ENCODE peak calls at places on chromosomes 13 and 19, in ten cellular contexts. One of them, this sample, is unnamed.

GRCh38 chr13:51643882-51644281 is 59.6 kb downstream of the WDFY2 start:
- DNase-seq in fibroblast of lung: peak; percentile 90
- DNase-seq in MG63: peak; percentile 37
- DNase-seq in fibroblast of the aortic adventitia: peak; percentile 90
- DNase-seq in small intestine: no peak
- DNase-seq in heart right ventricle: no peak
- DNase-seq in AG04449: peak; percentile 76
- DNase-seq in transverse colon: no peak
- DNase-seq in CD4-positive, alpha-beta memory T cell: no peak
- DNase-seq in PC-3: peak; percentile 83
- DNase-seq in this sample: no peak

GRCh38 chr19:13842294-13843103 is 34.4 kb upstream of the NANOS3 start:
- DNase-seq in fibroblast of lung: peak; percentile 72
- DNase-seq in MG63: peak; percentile 92
- DNase-seq in fibroblast of the aortic adventitia: peak; percentile 67
- DNase-seq in small intestine: peak; percentile 51
- DNase-seq in heart right ventricle: peak; percentile 91
- DNase-seq in AG04449: no peak
- DNase-seq in transverse colon: peak; percentile 88
- DNase-seq in CD4-positive, alpha-beta memory T cell: peak; percentile 71
- DNase-seq in PC-3: peak; percentile 83
- DNase-seq in this sample: peak; percentile 85

GRCh38 chr13:22176968-22177545 is 506.2 kb downstream of the FGF9 start:
- DNase-seq in fibroblast of lung: peak; percentile 7
- DNase-seq in MG63: peak; percentile 15
- DNase-seq in fibroblast of the aortic adventitia: no peak
- DNase-seq in small intestine: no peak
- DNase-seq in heart right ventricle: no peak
- DNase-seq in AG04449: no peak
- DNase-seq in transverse colon: no peak
- DNase-seq in CD4-positive, alpha-beta memory T cell: no peak
- DNase-seq in PC-3: no peak
- DNase-seq in this sample: no peak

GRCh38 chr13:79404985-79405384 is 1.1 kb downstream of the RBM26 start:
- DNase-seq in fibroblast of lung: no peak
- DNase-seq in MG63: no peak
- DNase-seq in fibroblast of the aortic adventitia: no peak
- DNase-seq in small intestine: no peak
- DNase-seq in heart right ventricle: no peak
- DNase-seq in AG04449: no peak
- DNase-seq in transverse colon: no peak
- DNase-seq in CD4-positive, alpha-beta memory T cell: no peak
- DNase-seq in PC-3: no peak
- DNase-seq in this sample: no peak

GRCh38 chr13:47396915-47397314 is 500.1 kb upstream of the HTR2A start:
- DNase-seq in fibroblast of lung: no peak
- DNase-seq in MG63: no peak
- DNase-seq in fibroblast of the aortic adventitia: no peak
- DNase-seq in small intestine: no peak
- DNase-seq in heart right ventricle: no peak
- DNase-seq in AG04449: no peak
- DNase-seq in transverse colon: no peak
- DNase-seq in CD4-positive, alpha-beta memory T cell: no peak
- DNase-seq in PC-3: no peak
- DNase-seq in this sample: no peak

GRCh38 chr13:105341256-105341655 is 1194.2 kb downstream of the EFNB2 start:
- DNase-seq in fibroblast of lung: no peak
- DNase-seq in MG63: no peak
- DNase-seq in fibroblast of the aortic adventitia: no peak
- DNase-seq in small intestine: no peak
- DNase-seq in heart right ventricle: no peak
- DNase-seq in AG04449: no peak
- DNase-seq in transverse colon: no peak
- DNase-seq in CD4-positive, alpha-beta memory T cell: no peak
- DNase-seq in PC-3: no peak
- DNase-seq in this sample: no peak

GRCh38 chr13:41914552-41914951 is 46.4 kb downstream of the VWA8 start:
- DNase-seq in fibroblast of lung: no peak
- DNase-seq in MG63: no peak
- DNase-seq in fibroblast of the aortic adventitia: no peak
- DNase-seq in small intestine: no peak
- DNase-seq in heart right ventricle: no peak
- DNase-seq in AG04449: no peak
- DNase-seq in transverse colon: no peak
- DNase-seq in CD4-positive, alpha-beta memory T cell: no peak
- DNase-seq in PC-3: no peak
- DNase-seq in this sample: no peak

GRCh38 chr19:29329460-29330134 is 116.6 kb upstream of the UQCRFS1 start:
- DNase-seq in fibroblast of lung: no peak
- DNase-seq in MG63: peak; percentile 33
- DNase-seq in fibroblast of the aortic adventitia: no peak
- DNase-seq in small intestine: no peak
- DNase-seq in heart right ventricle: no peak
- DNase-seq in AG04449: no peak
- DNase-seq in transverse colon: no peak
- DNase-seq in CD4-positive, alpha-beta memory T cell: no peak
- DNase-seq in PC-3: peak; percentile 7
- DNase-seq in this sample: no peak

GRCh38 chr13:43785681-43786471 is 896 bp downstream of the ENOX1 start:
- DNase-seq in fibroblast of lung: peak; percentile 77
- DNase-seq in MG63: peak; percentile 82
- DNase-seq in fibroblast of the aortic adventitia: peak; percentile 78
- DNase-seq in small intestine: peak; percentile 21
- DNase-seq in heart right ventricle: peak; percentile 87
- DNase-seq in AG04449: no peak
- DNase-seq in transverse colon: peak; percentile 69
- DNase-seq in CD4-positive, alpha-beta memory T cell: peak; percentile 32
- DNase-seq in PC-3: peak; percentile 48
- DNase-seq in this sample: peak; percentile 71

GRCh38 chr13:110509478-110509926 is 52.0 kb downstream of the RAB20 start:
- DNase-seq in fibroblast of lung: peak; percentile 13
- DNase-seq in MG63: no peak
- DNase-seq in fibroblast of the aortic adventitia: no peak
- DNase-seq in small intestine: peak; percentile 31
- DNase-seq in heart right ventricle: no peak
- DNase-seq in AG04449: no peak
- DNase-seq in transverse colon: no peak
- DNase-seq in CD4-positive, alpha-beta memory T cell: no peak
- DNase-seq in PC-3: no peak
- DNase-seq in this sample: no peak

GRCh38 chr13:110506859-110507566 is 54.5 kb downstream of the RAB20 start:
- DNase-seq in fibroblast of lung: peak; percentile 60
- DNase-seq in MG63: no peak
- DNase-seq in fibroblast of the aortic adventitia: peak; percentile 10
- DNase-seq in small intestine: peak; percentile 99
- DNase-seq in heart right ventricle: peak; percentile 71
- DNase-seq in AG04449: no peak
- DNase-seq in transverse colon: peak; percentile 90
- DNase-seq in CD4-positive, alpha-beta memory T cell: no peak
- DNase-seq in PC-3: peak; percentile 56
- DNase-seq in this sample: peak; percentile 94

GRCh38 chr13:110505594-110505993 is 55.9 kb downstream of the RAB20 start:
- DNase-seq in fibroblast of lung: no peak
- DNase-seq in MG63: no peak
- DNase-seq in fibroblast of the aortic adventitia: no peak
- DNase-seq in small intestine: no peak
- DNase-seq in heart right ventricle: no peak
- DNase-seq in AG04449: no peak
- DNase-seq in transverse colon: no peak
- DNase-seq in CD4-positive, alpha-beta memory T cell: no peak
- DNase-seq in PC-3: no peak
- DNase-seq in this sample: no peak

GRCh38 chr13:110506396-110506795 is 55.1 kb downstream of the RAB20 start:
- DNase-seq in fibroblast of lung: no peak
- DNase-seq in MG63: no peak
- DNase-seq in fibroblast of the aortic adventitia: no peak
- DNase-seq in small intestine: peak; percentile 39
- DNase-seq in heart right ventricle: no peak
- DNase-seq in AG04449: no peak
- DNase-seq in transverse colon: no peak
- DNase-seq in CD4-positive, alpha-beta memory T cell: no peak
- DNase-seq in PC-3: no peak
- DNase-seq in this sample: no peak

DNA sequence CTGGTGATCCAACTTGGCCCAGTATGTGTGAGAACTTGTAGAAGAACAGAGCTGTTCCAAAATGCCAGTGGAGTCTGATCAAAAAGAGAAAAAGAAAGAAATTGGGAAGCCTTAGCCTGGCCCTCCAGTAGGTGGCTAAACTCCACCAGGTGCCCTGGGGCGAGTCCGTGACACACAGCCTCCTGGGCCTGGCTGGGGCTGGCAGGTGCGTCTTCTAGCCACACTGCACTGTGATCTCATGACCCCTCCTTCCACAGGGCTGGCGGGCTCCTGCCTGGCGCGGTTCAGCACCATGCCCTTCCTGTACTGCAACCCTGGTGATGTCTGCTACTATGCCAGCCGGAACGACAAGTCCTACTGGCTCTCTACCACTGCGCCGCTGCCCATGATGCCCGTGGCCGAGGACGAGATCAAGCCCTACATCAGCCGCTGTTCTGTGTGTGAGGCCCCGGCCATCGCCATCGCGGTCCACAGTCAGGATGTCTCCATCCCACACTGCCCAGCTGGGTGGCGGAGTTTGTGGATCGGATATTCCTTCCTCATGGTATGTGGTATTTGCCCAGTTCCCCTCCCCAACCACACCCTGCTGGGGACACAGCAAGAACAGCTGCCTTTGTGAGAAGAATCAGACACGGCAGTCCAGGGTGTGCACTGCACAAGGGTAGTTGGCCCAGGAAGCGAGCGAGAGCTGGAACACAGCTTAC is 53.7 kb downstream of the RAB20 start:
- DNase-seq in fibroblast of lung: no peak
- DNase-seq in MG63: no peak
- DNase-seq in fibroblast of the aortic adventitia: no peak
- DNase-seq in small intestine: peak; percentile 92
- DNase-seq in heart right ventricle: peak; percentile 52
- DNase-seq in AG04449: no peak
- DNase-seq in transverse colon: peak; percentile 82
- DNase-seq in CD4-positive, alpha-beta memory T cell: no peak
- DNase-seq in PC-3: peak; percentile 15
- DNase-seq in this sample: peak; percentile 87
- H3K4me3 ChIP-seq in fibroblast of lung: no peak overlapping the region
- H3K4me3 ChIP-seq in MG63: no peak overlapping the region
- H3K4me3 ChIP-seq in fibroblast of the aortic adventitia: no peak overlapping the region
- H3K4me3 ChIP-seq in small intestine: no peak overlapping the region
- H3K4me3 ChIP-seq in heart right ventricle: no peak overlapping the region
- H3K4me3 ChIP-seq in AG04449: no peak overlapping the region
- H3K4me3 ChIP-seq in transverse colon: no peak overlapping the region
- H3K4me3 ChIP-seq in CD4-positive, alpha-beta memory T cell: no peak overlapping the region
- H3K4me3 ChIP-seq in PC-3: no peak overlapping the region
- H3K4me3 ChIP-seq in this sample: no peak overlapping the region

GRCh38 chr13:65783383-65783782 is 1446.8 kb downstream of the PCDH9 start:
- DNase-seq in fibroblast of lung: no peak
- DNase-seq in MG63: no peak
- DNase-seq in fibroblast of the aortic adventitia: no peak
- DNase-seq in small intestine: no peak
- DNase-seq in heart right ventricle: no peak
- DNase-seq in AG04449: no peak
- DNase-seq in transverse colon: no peak
- DNase-seq in CD4-positive, alpha-beta memory T cell: no peak
- DNase-seq in PC-3: no peak
- DNase-seq in this sample: no peak
- H3K4me3 ChIP-seq in fibroblast of lung: no peak overlapping the region
- H3K4me3 ChIP-seq in MG63: no peak overlapping the region
- H3K4me3 ChIP-seq in fibroblast of the aortic adventitia: no peak overlapping the region
- H3K4me3 ChIP-seq in small intestine: no peak overlapping the region
- H3K4me3 ChIP-seq in heart right ventricle: no peak overlapping the region
- H3K4me3 ChIP-seq in AG04449: no peak overlapping the region
- H3K4me3 ChIP-seq in transverse colon: no peak overlapping the region
- H3K4me3 ChIP-seq in CD4-positive, alpha-beta memory T cell: no peak overlapping the region
- H3K4me3 ChIP-seq in PC-3: no peak overlapping the region
- H3K4me3 ChIP-seq in this sample: no peak overlapping the region

GRCh38 chr13:26604784-26605183 is 47.3 kb downstream of the WASF3 start:
- DNase-seq in fibroblast of lung: no peak
- DNase-seq in MG63: no peak
- DNase-seq in fibroblast of the aortic adventitia: no peak
- DNase-seq in small intestine: no peak
- DNase-seq in heart right ventricle: peak; percentile 47
- DNase-seq in AG04449: no peak
- DNase-seq in transverse colon: peak; percentile 15
- DNase-seq in CD4-positive, alpha-beta memory T cell: no peak
- DNase-seq in PC-3: no peak
- DNase-seq in this sample: no peak
- H3K4me3 ChIP-seq in fibroblast of lung: no peak overlapping the region
- H3K4me3 ChIP-seq in MG63: no peak overlapping the region
- H3K4me3 ChIP-seq in fibroblast of the aortic adventitia: no peak overlapping the region
- H3K4me3 ChIP-seq in small intestine: no peak overlapping the region
- H3K4me3 ChIP-seq in heart right ventricle: no peak overlapping the region
- H3K4me3 ChIP-seq in AG04449: no peak overlapping the region
- H3K4me3 ChIP-seq in transverse colon: no peak overlapping the region
- H3K4me3 ChIP-seq in CD4-positive, alpha-beta memory T cell: no peak overlapping the region
- H3K4me3 ChIP-seq in PC-3: no peak overlapping the region
- H3K4me3 ChIP-seq in this sample: no peak overlapping the region

GRCh38 chr19:23783634-23784033 is 24.9 kb upstream of the ZNF681 start:
- DNase-seq in fibroblast of lung: no peak
- DNase-seq in MG63: no peak
- DNase-seq in fibroblast of the aortic adventitia: no peak
- DNase-seq in small intestine: peak; percentile 12
- DNase-seq in heart right ventricle: no peak
- DNase-seq in AG04449: no peak
- DNase-seq in transverse colon: no peak
- DNase-seq in CD4-positive, alpha-beta memory T cell: no peak
- DNase-seq in PC-3: no peak
- DNase-seq in this sample: no peak

GRCh38 chr19:23784274-23784673 is 25.6 kb upstream of the ZNF681 start:
- DNase-seq in fibroblast of lung: no peak
- DNase-seq in MG63: no peak
- DNase-seq in fibroblast of the aortic adventitia: no peak
- DNase-seq in small intestine: no peak
- DNase-seq in heart right ventricle: no peak
- DNase-seq in AG04449: no peak
- DNase-seq in transverse colon: no peak
- DNase-seq in CD4-positive, alpha-beta memory T cell: no peak
- DNase-seq in PC-3: no peak
- DNase-seq in this sample: no peak

GRCh38 chr19:23788415-23788814 is 29.7 kb upstream of the ZNF681 start:
- DNase-seq in fibroblast of lung: no peak
- DNase-seq in MG63: no peak
- DNase-seq in fibroblast of the aortic adventitia: no peak
- DNase-seq in small intestine: no peak
- DNase-seq in heart right ventricle: no peak
- DNase-seq in AG04449: no peak
- DNase-seq in transverse colon: no peak
- DNase-seq in CD4-positive, alpha-beta memory T cell: no peak
- DNase-seq in PC-3: no peak
- DNase-seq in this sample: no peak

GRCh38 chr19:23787106-23787505 is 28.4 kb upstream of the ZNF681 start:
- DNase-seq in fibroblast of lung: peak; percentile 26
- DNase-seq in MG63: no peak
- DNase-seq in fibroblast of the aortic adventitia: no peak
- DNase-seq in small intestine: no peak
- DNase-seq in heart right ventricle: no peak
- DNase-seq in AG04449: no peak
- DNase-seq in transverse colon: peak; percentile 37
- DNase-seq in CD4-positive, alpha-beta memory T cell: no peak
- DNase-seq in PC-3: peak; percentile 61
- DNase-seq in this sample: peak; percentile 19

GRCh38 chr19:23785982-23786381 is 27.3 kb upstream of the ZNF681 start:
- DNase-seq in fibroblast of lung: no peak
- DNase-seq in MG63: no peak
- DNase-seq in fibroblast of the aortic adventitia: no peak
- DNase-seq in small intestine: no peak
- DNase-seq in heart right ventricle: no peak
- DNase-seq in AG04449: no peak
- DNase-seq in transverse colon: no peak
- DNase-seq in CD4-positive, alpha-beta memory T cell: no peak
- DNase-seq in PC-3: no peak
- DNase-seq in this sample: no peak
- H3K4me3 ChIP-seq in fibroblast of lung: no peak overlapping the region
- H3K4me3 ChIP-seq in MG63: no peak overlapping the region
- H3K4me3 ChIP-seq in fibroblast of the aortic adventitia: no peak overlapping the region
- H3K4me3 ChIP-seq in small intestine: no peak overlapping the region
- H3K4me3 ChIP-seq in heart right ventricle: no peak overlapping the region
- H3K4me3 ChIP-seq in AG04449: no peak overlapping the region
- H3K4me3 ChIP-seq in transverse colon: no peak overlapping the region
- H3K4me3 ChIP-seq in CD4-positive, alpha-beta memory T cell: no peak overlapping the region
- H3K4me3 ChIP-seq in PC-3: no peak overlapping the region
- H3K4me3 ChIP-seq in this sample: no peak overlapping the region

This sample was measured in colonic mucosa.